ENCODE peak calls at places on chromosomes 5 and 9, in five cellular contexts. Y is cardiac muscle cell, L is fibroblast of mammary gland, X is adrenal gland, U is nephron progenitor cell. P is an unnamed sample.

GRCh38 chr5:141338538-141339306 is at the start of gene PCDHGA2:
- DNase-seq in U (no peak), Y (peak), L (peak), X (no peak), P (peak)

GRCh38 chr9:128059365-128059983 is 7.6 kb downstream of the NAIF1 start:
- DNase-seq in L (no peak), Y (no peak), U (no peak), X (no peak), P (no peak)

GRCh38 chr5:105259581-105260217 is 1697.1 kb upstream of the NUDT12 start:
- DNase-seq in X (no peak), Y (no peak), L (no peak), U (no peak), P (no peak)

GRCh38 chr9:78982849-78983248 is 588.9 kb upstream of the TLE4 start:
- DNase-seq in L (peak), X (no peak), Y (peak), U (no peak), P (peak)

GRCh38 chr5:102754499-102755424 is at the start of gene PAM:
- DNase-seq in U (peak), Y (peak), X (peak), L (peak), P (peak)

GRCh38 chr9:24625097-24625496 is 79.4 kb upstream of the IZUMO3 start:
- DNase-seq in U (no peak), Y (no peak), X (no peak), L (no peak), P (no peak)

GRCh38 chr5:56506586-56506985 is 273.5 kb upstream of the ANKRD55 start:
- DNase-seq in U (no peak), X (no peak), Y (no peak), L (no peak), P (peak)

GRCh38 chr5:180777475-180777874 is 25.1 kb downstream of the MGAT1 start:
- DNase-seq in U (no peak), X (no peak), L (no peak), Y (no peak), P (no peak)

GRCh38 chr9:114501786-114502682 is 3.2 kb downstream of the WHRN start:
- DNase-seq in X (peak), Y (no peak), U (no peak), L (peak), P (peak)

GRCh38 chr5:174533127-174533453 is 191.3 kb upstream of the MSX2 start:
- DNase-seq in X (no peak), L (no peak), U (no peak), Y (no peak), P (no peak)

GRCh38 chr5:34411470-34412346 is 244.4 kb upstream of the RAI14 start:
- DNase-seq in L (peak), Y (peak), U (no peak), X (no peak), P (no peak)

GRCh38 chr5:23330726-23331125 is 176.7 kb upstream of the PRDM9 start:
- DNase-seq in Y (no peak), L (peak), U (no peak), X (no peak), P (no peak)

DNA sequence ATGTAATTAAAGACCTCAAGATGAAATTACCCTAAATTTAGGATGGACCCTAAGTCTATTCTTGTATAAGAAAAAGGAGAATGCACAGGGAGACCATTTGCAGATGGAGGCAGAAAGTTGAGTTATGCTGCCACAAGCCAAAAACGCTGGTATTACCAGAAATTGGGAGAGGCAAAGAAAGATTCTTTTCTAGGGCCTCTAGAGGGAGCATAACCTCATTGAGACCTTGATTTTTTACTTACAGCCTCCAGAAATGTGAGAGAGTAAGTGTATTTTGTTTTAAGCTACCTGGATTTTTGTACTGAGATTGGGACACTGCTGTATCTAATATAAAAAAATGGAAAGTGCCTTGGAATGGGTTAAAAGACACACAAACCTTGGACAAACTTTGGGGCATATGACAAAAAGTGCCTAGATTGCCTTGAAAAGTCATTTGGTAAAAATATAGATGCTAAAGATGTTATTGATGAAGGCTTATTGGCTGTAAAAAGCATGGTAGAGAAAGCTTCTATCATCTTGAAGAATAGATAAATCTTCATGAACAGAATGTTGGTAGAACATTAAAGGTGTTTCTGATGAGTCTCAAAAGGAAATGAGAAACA is 174.7 kb upstream of the PRDM9 start:
- DNase-seq in U (no peak), X (no peak), Y (peak), L (peak), P (no peak)
- TF ChIP-seq CTCF in U (peak), X (no peak), Y (peak), L (peak), P (no peak)

DNA sequence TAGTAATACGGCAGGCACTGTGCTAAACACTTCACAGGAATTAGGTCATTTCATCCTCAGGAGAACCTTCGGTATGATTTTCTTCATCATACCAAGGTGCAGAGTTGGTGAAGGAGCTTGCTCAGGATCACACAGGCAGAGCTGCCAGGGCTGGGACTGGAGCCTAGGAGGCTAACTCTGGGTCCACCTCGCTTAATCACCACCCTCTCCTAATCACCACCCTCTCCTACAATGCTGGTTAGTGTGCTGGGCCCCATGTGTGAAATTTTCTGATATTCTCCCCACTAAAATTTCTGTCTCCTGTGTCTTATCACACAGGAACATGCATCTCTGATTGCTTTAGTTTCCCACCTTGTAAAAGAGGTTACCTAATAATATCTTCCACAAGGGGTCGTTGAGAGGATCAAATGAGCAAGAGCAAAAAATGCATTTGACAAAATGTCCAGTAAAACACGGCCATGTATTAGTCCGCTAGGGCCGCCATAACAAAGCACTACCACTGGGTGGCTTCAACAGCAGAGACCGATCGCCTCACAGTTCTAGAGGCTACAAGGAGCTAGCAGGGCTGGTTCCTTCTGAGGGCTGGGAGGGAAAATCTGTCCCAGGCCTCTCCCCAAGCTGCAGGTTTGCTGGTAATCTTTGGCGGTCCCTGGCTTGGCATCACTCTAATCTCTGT is 128.2 kb upstream of the NFIB start:
- DNase-seq in Y (peak), U (peak), X (peak), L (no peak), P (no peak)
- TF ChIP-seq CTCF in Y (peak), U (peak), X (no peak), L (peak), P (peak)

GRCh38 chr5:124524552-124525232 is 221.7 kb downstream of the ZNF608 start:
- DNase-seq in L (no peak), X (no peak), Y (no peak), U (no peak), P (no peak)
- TF ChIP-seq CTCF in L (no peak), X (no peak), Y (no peak), U (no peak), P (no peak)

GRCh38 chr5:125390316-125390715 is 643.9 kb upstream of the ZNF608 start:
- DNase-seq in L (no peak), X (no peak), U (no peak), Y (no peak), P (no peak)
- TF ChIP-seq CTCF in L (no peak), X (no peak), U (no peak), Y (no peak), P (no peak)

GRCh38 chr9:120477534-120478001 is 102.4 kb downstream of the CDK5RAP2 start:
- DNase-seq in L (peak), X (peak), U (peak), Y (peak), P (peak)
- TF ChIP-seq CTCF in L (peak), X (peak), U (peak), Y (peak), P (peak)

GRCh38 chr9:134344068-134344820 is 18.0 kb downstream of the RXRA start:
- DNase-seq in Y (peak), U (no peak), L (peak), X (peak), P (no peak)

GRCh38 chr9:134343637-134344036 is 17.4 kb downstream of the RXRA start:
- DNase-seq in U (no peak), X (peak), L (no peak), Y (no peak), P (no peak)

GRCh38 chr9:134346151-134346550 is 19.9 kb downstream of the RXRA start:
- DNase-seq in U (no peak), L (peak), X (peak), Y (no peak), P (no peak)

GRCh38 chr9:134345737-134346136 is 19.5 kb downstream of the RXRA start:
- DNase-seq in U (no peak), X (no peak), L (no peak), Y (no peak), P (no peak)

DNA sequence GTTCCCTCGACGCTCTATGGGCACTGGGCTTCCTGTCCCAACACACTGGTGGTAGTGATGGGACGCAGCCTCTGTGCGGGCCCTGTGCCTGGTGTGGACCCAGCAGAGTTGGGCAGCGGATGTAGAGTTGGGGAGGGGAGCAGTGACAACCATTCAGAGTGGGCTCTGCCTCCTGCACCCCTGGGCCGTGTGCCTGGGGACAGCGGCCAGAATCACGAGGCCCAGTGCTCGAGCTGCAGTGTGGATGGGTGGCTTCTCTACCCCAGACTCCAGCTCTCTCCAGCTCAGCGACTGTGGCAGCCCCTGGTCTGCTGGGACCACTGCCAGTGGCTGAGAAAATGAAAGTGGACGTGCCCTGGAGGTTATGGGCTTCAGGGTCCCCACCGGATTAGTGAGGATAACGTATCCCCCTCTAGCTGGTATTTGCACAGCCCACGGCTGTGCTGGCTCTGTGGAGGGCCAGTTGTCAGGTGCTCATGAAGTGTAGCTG is 18.6 kb downstream of the RXRA start:
- DNase-seq in U (no peak), X (no peak), Y (no peak), L (no peak), P (no peak)
- TF ChIP-seq CTCF in U (no peak), X (no peak), Y (no peak), L (no peak), P (no peak)

GRCh38 chr9:71985070-71985956 is 73.9 kb downstream of the C9orf85 start:
- DNase-seq in X (no peak), L (no peak), Y (no peak), U (no peak), P (no peak)
- TF ChIP-seq CTCF in X (no peak), L (no peak), Y (no peak), U (no peak), P (peak)